ENCODE peak calls at places on chromosome 12, in ten cellular contexts. I is uterus; H is bronchial epithelial cell; Z is pancreas; V is BJ; F is cardiac muscle cell; P is mammary epithelial cell; Y is adrenal gland; B is PC-9; S is CD8-positive, alpha-beta T cell. Q is an unnamed sample. For H3K36me3, the result is how much of the 10 kb centered on the place peaks cover.

GRCh38 chr12:123139926-123140674 is 10.8 kb downstream of the PITPNM2 start:
- DNase-seq in S (no peak), Z (no peak), B (peak), V (no peak), Y (peak), P (peak), F (no peak), I (peak), H (peak), Q (no peak)

GRCh38 chr12:78181544-78182162 is 351.0 kb downstream of the NAV3 start:
- DNase-seq in F (peak), B (no peak), Z (no peak), V (no peak), Y (no peak), H (peak), S (no peak), P (peak), I (no peak), Q (no peak)

GRCh38 chr12:131983554-131983953 is 33.8 kb downstream of the EP400 start:
- DNase-seq in V (no peak), Z (no peak), H (no peak), I (no peak), S (no peak), P (no peak), B (no peak), Y (no peak), F (no peak), Q (no peak)

GRCh38 chr12:116222358-116222757 is 55.1 kb downstream of the MED13L start:
- DNase-seq in F (no peak), I (peak), B (peak), H (peak), Y (peak), P (peak), Z (peak), V (peak), S (no peak), Q (peak)

GRCh38 chr12:76636141-76636692 is 76.6 kb upstream of the OSBPL8 start:
- DNase-seq in Z (no peak), S (no peak), B (peak), H (peak), I (no peak), V (no peak), Y (no peak), F (no peak), P (peak), Q (peak)

GRCh38 chr12:34601689-34602088 is 579.4 kb downstream of the ALG10 start:
- DNase-seq in P (no peak), H (no peak), Z (peak), Y (no peak), B (no peak), S (no peak), I (no peak), F (no peak), V (no peak), Q (no peak)

GRCh38 chr12:62799766-62800406 is 135.1 kb downstream of the PPM1H start:
- DNase-seq in S (no peak), P (no peak), Y (no peak), I (no peak), V (no peak), F (no peak), B (no peak), H (peak), Z (no peak), Q (no peak)

GRCh38 chr12:90058721-90059120 is 350.1 kb upstream of the ATP2B1 start:
- DNase-seq in Z (no peak), P (peak), Y (peak), B (no peak), V (peak), F (no peak), H (peak), I (no peak), S (no peak), Q (peak)

GRCh38 chr12:13146539-13146938 is 43.1 kb upstream of the GSG1 start:
- DNase-seq in Y (peak), S (no peak), F (no peak), I (peak), P (no peak), B (no peak), Z (no peak), H (no peak), V (no peak), Q (no peak)

GRCh38 chr12:123267991-123268843 is 3.4 kb downstream of the CDK2AP1 start:
- DNase-seq in H (no peak), Y (no peak), V (no peak), Z (peak), I (no peak), B (no peak), P (no peak), S (no peak), F (no peak), Q (no peak)

GRCh38 chr12:124336184-124336437 is 41.2 kb downstream of the RFLNA start:
- DNase-seq in I (no peak), Y (no peak), B (no peak), P (no peak), F (no peak), H (no peak), S (no peak), V (no peak), Z (peak), Q (no peak)

GRCh38 chr12:91921555-91921954 is 224.1 kb downstream of the BTG1 start:
- DNase-seq in P (no peak), Y (no peak), H (no peak), I (no peak), V (no peak), B (no peak), Z (no peak), S (no peak), F (no peak), Q (no peak)

GRCh38 chr12:24595652-24596235 is 353.2 kb downstream of the BCAT1 start:
- DNase-seq in P (no peak), H (no peak), Y (no peak), S (no peak), I (no peak), Z (no peak), V (no peak), B (no peak), F (peak), Q (no peak)

GRCh38 chr12:43807361-43807760 is 1.2 kb upstream of the TWF1 start:
- DNase-seq in V (no peak), F (no peak), S (no peak), Y (no peak), Z (no peak), I (no peak), H (peak), P (no peak), B (no peak), Q (no peak)

GRCh38 chr12:69701821-69702220 is 2.7 kb upstream of the BEST3 start:
- DNase-seq in Y (no peak), H (no peak), P (no peak), S (no peak), F (no peak), I (no peak), B (no peak), Z (no peak), V (no peak), Q (no peak)

GRCh38 chr12:127559349-127560040 is 707.5 kb upstream of the TMEM132C start:
- DNase-seq in F (peak), I (no peak), V (peak), Y (peak), B (peak), H (peak), P (peak), S (no peak), Z (no peak), Q (peak)

GRCh38 chr12:58711968-58712367 is 208.3 kb downstream of the LRIG3 start:
- DNase-seq in H (no peak), P (peak), Y (no peak), Z (no peak), V (peak), S (no peak), F (no peak), B (no peak), I (no peak), Q (no peak)

GRCh38 chr12:130965668-130966067 is 12.0 kb downstream of the ADGRD1 start:
- DNase-seq in Z (no peak), B (no peak), S (no peak), H (peak), V (no peak), Y (no peak), P (no peak), I (no peak), F (no peak), Q (no peak)

GRCh38 chr12:24950231-24950834 is 1.4 kb upstream of the BCAT1 start:
- DNase-seq in B (no peak), Z (no peak), I (no peak), F (peak), Y (no peak), H (no peak), P (no peak), S (no peak), V (no peak), Q (no peak)

GRCh38 chr12:109870648-109871047 is 9.7 kb downstream of the GLTP start:
- DNase-seq in H (peak), B (no peak), Z (no peak), Y (no peak), V (no peak), S (no peak), I (no peak), F (no peak), P (peak), Q (no peak)

GRCh38 chr12:89162704-89163261 is 189.5 kb downstream of the DUSP6 start:
- DNase-seq in B (peak), I (peak), V (peak), Z (no peak), S (no peak), F (no peak), H (peak), Y (peak), P (peak), Q (peak)

GRCh38 chr12:76284816-76285750 is 63.1 kb downstream of the BBS10 start:
- DNase-seq in F (no peak), Z (no peak), S (no peak), P (no peak), H (peak), Y (no peak), V (no peak), B (peak), I (no peak), Q (no peak)

GRCh38 chr12:60394680-60395079 is 798.9 kb downstream of the SLC16A7 start:
- DNase-seq in P (peak), H (peak), V (peak), Y (no peak), B (no peak), F (no peak), Z (no peak), S (no peak), I (no peak), Q (no peak)

GRCh38 chr12:8644345-8645248 is 18.0 kb downstream of the MFAP5 start:
- DNase-seq in B (no peak), F (no peak), V (no peak), P (peak), S (peak), Z (no peak), I (no peak), H (peak), Y (no peak), Q (no peak)

GRCh38 chr12:116534341-116535121 is 24.6 kb upstream of the MAP1LC3B2 start:
- DNase-seq in B (no peak), I (peak), S (no peak), F (no peak), Z (no peak), H (peak), Y (peak), P (no peak), V (no peak), Q (no peak)

GRCh38 chr12:130458341-130458740 is 120.7 kb downstream of the PIWIL1 start:
- DNase-seq in V (no peak), Y (no peak), F (no peak), P (no peak), B (no peak), Z (no peak), H (no peak), S (no peak), I (no peak), Q (no peak)

GRCh38 chr12:2936301-2936700 is 22.9 kb upstream of the TEAD4 start:
- DNase-seq in Y (no peak), Z (no peak), P (no peak), I (no peak), F (no peak), S (no peak), B (no peak), V (no peak), H (no peak), Q (no peak)

GRCh38 chr12:53174881-53175491 is 5.5 kb upstream of the ZNF740 start:
- DNase-seq in F (peak), B (peak), H (peak), I (peak), P (no peak), Y (peak), Z (no peak), V (no peak), S (no peak), Q (no peak)

GRCh38 chr12:45655186-45655585 is 74.3 kb upstream of the ARID2 start:
- DNase-seq in S (peak), V (no peak), H (peak), F (peak), I (no peak), B (no peak), Y (no peak), P (peak), Z (no peak), Q (no peak)

GRCh38 chr12:13116259-13116658 is 12.8 kb upstream of the GSG1 start:
- DNase-seq in P (no peak), H (no peak), V (no peak), F (no peak), Y (no peak), B (no peak), I (no peak), Z (no peak), S (no peak), Q (no peak)

GRCh38 chr12:6975297-6976032 is 4.8 kb downstream of the EMG1 start:
- DNase-seq in Y (no peak), Z (no peak), I (no peak), H (no peak), V (no peak), B (no peak), P (no peak), S (no peak), F (no peak), Q (no peak)

GRCh38 chr12:26845057-26845666 is 12.2 kb upstream of the ITPR2 start:
- DNase-seq in P (peak), F (peak), B (peak), V (no peak), H (no peak), Z (peak), I (peak), S (no peak), Y (peak), Q (no peak)

GRCh38 chr12:14256555-14257169 is 108.8 kb upstream of the ATF7IP start:
- DNase-seq in Z (peak), B (peak), V (peak), S (peak), Y (peak), I (peak), H (peak), F (peak), P (peak), Q (no peak)

GRCh38 chr12:127640181-127640886 is 626.6 kb upstream of the TMEM132C start:
- DNase-seq in I (no peak), S (no peak), B (no peak), Z (no peak), H (no peak), V (no peak), P (no peak), Y (no peak), F (no peak), Q (no peak)

GRCh38 chr12:91774471-91774921 is 371.1 kb downstream of the BTG1 start:
- DNase-seq in Z (no peak), S (no peak), H (peak), I (no peak), F (no peak), B (peak), P (peak), V (peak), Y (peak), Q (no peak)

GRCh38 chr12:92466391-92467305 is 236.1 kb upstream of the PLEKHG7 start:
- DNase-seq in V (no peak), P (no peak), B (no peak), S (no peak), F (peak), Z (no peak), Y (no peak), H (no peak), I (no peak), Q (no peak)

GRCh38 chr12:73330584-73331351 is 1058.6 kb downstream of the TRHDE start:
- DNase-seq in P (no peak), B (no peak), V (no peak), F (no peak), S (no peak), Z (no peak), H (peak), I (no peak), Y (no peak), Q (no peak)

GRCh38 chr12:76032043-76032981 is 736 bp upstream of the PHLDA1 start:
- DNase-seq in V (no peak), F (peak), I (no peak), H (peak), S (peak), P (peak), B (peak), Y (peak), Z (peak), Q (no peak)

GRCh38 chr12:131273291-131273845 is 319.7 kb downstream of the ADGRD1 start:
- DNase-seq in P (no peak), F (no peak), V (no peak), B (no peak), S (no peak), Y (no peak), Z (no peak), I (no peak), H (no peak), Q (no peak)

GRCh38 chr12:105742567-105742874 is 396.2 kb downstream of the NUAK1 start:
- DNase-seq in F (no peak), I (no peak), S (no peak), P (no peak), Z (no peak), H (no peak), B (no peak), V (no peak), Y (no peak), Q (no peak)

GRCh38 chr12:5773550-5773949 is 171.5 kb downstream of the ANO2 start:
- DNase-seq in Z (no peak), B (no peak), S (no peak), I (no peak), H (no peak), Y (no peak), V (no peak), P (no peak), F (no peak), Q (no peak)
- TF ChIP-seq CTCF in Z (no peak), B (no peak), S (no peak), I (no peak), H (no peak), Y (no peak), V (peak), P (no peak), F (no peak), Q (no peak)

DNA sequence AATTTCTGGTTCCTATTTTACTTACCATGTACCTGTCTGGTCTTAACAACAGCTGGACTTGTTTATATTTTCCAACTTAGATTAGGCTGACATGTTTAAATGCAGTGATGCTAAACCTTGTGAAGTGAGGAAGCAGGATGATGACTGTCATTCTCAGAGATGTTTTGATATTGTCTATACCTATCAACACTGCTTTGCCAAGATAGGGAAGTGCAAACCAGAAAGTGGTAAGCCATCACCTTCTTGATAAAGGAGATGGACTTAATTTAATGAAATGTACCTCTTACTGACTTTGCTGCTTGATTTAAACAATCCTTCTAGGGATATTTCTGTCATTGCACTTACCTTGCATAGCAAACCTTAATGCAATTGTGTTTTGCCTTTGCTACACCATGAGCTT is 2.2 kb downstream of the BICD1 start:
- DNase-seq in H (no peak), Z (no peak), V (no peak), F (no peak), I (no peak), B (no peak), P (no peak), Y (no peak), S (no peak), Q (no peak)
- H3K4me3 ChIP-seq in H (no peak), Z (no peak), V (peak), F (peak), I (peak), B (peak), P (peak), Y (no peak), S (no peak), Q (peak)

DNA sequence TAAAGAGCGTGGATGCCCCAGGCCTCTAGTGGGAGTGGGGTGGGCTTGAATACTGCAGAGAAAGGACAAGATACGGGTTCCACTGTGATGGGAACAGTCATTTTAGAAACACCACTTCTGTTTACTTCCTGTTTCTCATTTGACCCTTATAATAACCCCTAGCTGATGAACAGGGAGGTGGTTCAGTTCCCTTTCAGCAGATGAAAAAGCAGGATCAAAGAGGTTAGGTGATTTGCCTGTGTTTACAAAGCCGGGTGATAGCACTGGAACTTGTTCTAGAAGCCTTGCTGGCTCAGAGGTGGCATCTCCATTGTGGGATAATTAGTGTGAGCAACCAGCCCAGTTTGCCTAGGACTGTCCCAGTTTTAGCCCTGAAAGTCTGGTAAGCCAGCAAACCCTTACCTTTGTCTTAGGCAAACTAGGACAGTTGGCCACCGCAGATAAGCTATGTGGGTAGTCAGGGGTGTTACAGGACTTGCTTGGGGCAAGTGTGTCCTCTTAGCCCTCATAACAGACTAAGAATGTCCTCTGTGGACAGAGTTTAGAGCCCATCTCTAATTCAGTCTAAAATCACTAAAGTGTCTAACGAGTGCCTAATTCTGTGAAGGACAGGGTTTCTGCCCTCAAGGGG is 7.5 kb upstream of the LRP1-AS start:
- DNase-seq in B (no peak), Z (no peak), Y (no peak), V (no peak), S (no peak), F (no peak), I (no peak), H (no peak), P (no peak), Q (no peak)
- H3K36me3 ChIP-seq in B (under half), Z (under half), Y (under half), V (half or more), S (under half), F (under half), I (under half), H (under half), P (under half), Q (under half)

DNA sequence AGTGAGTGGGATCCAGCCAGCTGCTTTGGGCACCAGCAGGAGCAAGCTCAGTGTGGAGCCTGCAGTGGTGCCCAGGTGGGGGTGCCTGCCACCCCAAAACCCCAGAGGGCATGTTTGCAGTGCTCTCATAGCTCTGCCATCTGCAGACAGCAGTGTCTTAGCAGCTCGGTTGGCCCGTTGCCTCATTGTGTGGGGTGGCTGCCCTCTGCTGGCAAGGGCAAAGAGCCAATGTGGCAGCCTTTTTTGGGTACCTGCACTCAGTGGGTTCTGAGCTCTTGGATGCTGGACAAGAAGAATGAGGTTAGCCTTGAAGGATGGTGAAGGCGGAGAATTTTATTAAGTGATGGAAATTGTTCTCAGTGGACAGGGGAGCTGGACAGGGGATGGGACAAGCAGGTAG is 52.3 kb downstream of the NEUROD4 start:
- DNase-seq in H (peak), P (peak), B (peak), S (peak), Z (peak), F (peak), V (no peak), Y (peak), I (no peak), Q (no peak)
- TF ChIP-seq CTCF in H (peak), P (peak), B (peak), S (peak), Z (no peak), F (peak), V (peak), Y (peak), I (no peak), Q (peak)

GRCh38 chr12:4272976-4273650 is 449 bp upstream of the CCND2 start:
- DNase-seq in Z (no peak), B (no peak), P (no peak), V (no peak), I (no peak), Y (peak), F (no peak), S (no peak), H (peak), Q (no peak)
- H3K4me3 ChIP-seq in Z (peak), B (no peak), P (peak), V (no peak), I (peak), Y (peak), F (peak), S (peak), H (peak), Q (no peak)

DNA sequence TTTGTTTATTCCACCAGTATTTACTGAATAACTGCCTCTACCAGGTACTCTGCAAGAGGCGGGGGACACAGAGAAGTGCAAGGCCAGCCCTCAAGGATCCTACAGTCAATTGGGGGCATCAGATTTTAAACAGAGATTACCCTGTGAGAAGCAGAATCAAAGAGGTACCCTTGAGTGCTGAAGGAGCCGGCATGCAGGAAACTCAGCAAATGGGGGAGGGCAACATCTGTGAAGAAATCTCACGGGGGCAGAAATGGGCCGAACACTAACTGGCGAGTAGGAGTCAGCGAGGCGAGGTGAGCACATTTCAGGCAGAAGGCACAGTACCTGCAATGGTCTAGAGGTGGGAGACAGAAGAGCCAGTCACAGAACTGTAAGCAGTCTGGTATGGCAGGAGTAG is 9.0 kb downstream of the GALNT6 start:
- DNase-seq in I (no peak), H (no peak), V (no peak), B (no peak), S (no peak), Y (no peak), Z (no peak), F (no peak), P (no peak), Q (no peak)
- H3K36me3 ChIP-seq in I (under half), H (under half), V (under half), B (half or more), S (under half), Y (under half), Z (under half), F (under half), P (under half), Q (under half)